ENCODE peak calls at places on chromosome 5, in nine cellular contexts. K is cardiac muscle cell, S is Panc1, Q is ovary, T is GM23338, D is upper lobe of right lung, Y is neural progenitor cell, U is cardiac fibroblast, X is mucosa of descending colon. F is an unnamed sample.

GRCh38 chr5:14702238-14702839 is 37.8 kb downstream of the OTULIN start:
- DNase-seq in Y (no peak), K (no peak), S (no peak), D (no peak), Q (no peak), T (no peak), X (no peak), U (no peak), F (no peak)

GRCh38 chr5:78540335-78541057 is 108.1 kb downstream of the LHFPL2 start:
- DNase-seq in K (no peak), U (no peak), T (no peak), D (no peak), Q (no peak), X (no peak), S (no peak), Y (peak), F (no peak)

GRCh38 chr5:103475629-103476240 is 86.9 kb downstream of the NUDT12 start:
- DNase-seq in D (no peak), K (peak), S (peak), U (peak), Y (peak), T (peak), X (no peak), Q (no peak), F (peak)

GRCh38 chr5:69212022-69212421 is 22.6 kb downstream of the CENPH start:
- DNase-seq in K (no peak), Y (no peak), U (no peak), T (no peak), S (no peak), X (no peak), Q (no peak), D (no peak), F (no peak)

GRCh38 chr5:92309336-92309991 is 926.3 kb upstream of the ARRDC3 start:
- DNase-seq in T (peak), S (peak), U (peak), Y (peak), K (peak), X (no peak), Q (no peak), D (no peak), F (peak)

GRCh38 chr5:165928971-165929370 is 2362.5 kb upstream of the WWC1 start:
- DNase-seq in K (no peak), Q (no peak), U (no peak), D (no peak), S (no peak), T (no peak), Y (no peak), X (no peak), F (no peak)

GRCh38 chr5:53424691-53425597 is 55.5 kb upstream of the FST start:
- DNase-seq in Q (no peak), Y (no peak), K (peak), S (no peak), D (no peak), U (peak), X (no peak), T (peak), F (no peak)

GRCh38 chr5:125609011-125609410 is 814.2 kb upstream of the GRAMD2B start:
- DNase-seq in S (no peak), T (no peak), Y (no peak), D (no peak), X (no peak), K (no peak), Q (no peak), U (no peak), F (peak)

GRCh38 chr5:139394654-139395566 is at the start of gene PROB1:
- DNase-seq in K (peak), T (peak), D (no peak), Y (peak), X (no peak), S (no peak), U (no peak), Q (no peak), F (peak)

GRCh38 chr5:114221807-114222206 is 140.1 kb upstream of the KCNN2 start:
- DNase-seq in Y (no peak), S (no peak), X (no peak), Q (no peak), U (no peak), T (no peak), K (no peak), D (no peak), F (no peak)

GRCh38 chr5:172175263-172175719 is 12.7 kb downstream of the STK10 start:
- DNase-seq in Y (no peak), K (no peak), D (peak), U (no peak), X (peak), Q (no peak), T (no peak), S (no peak), F (no peak)

GRCh38 chr5:146785065-146785464 is 93.5 kb downstream of the PPP2R2B start:
- DNase-seq in Q (no peak), U (no peak), K (no peak), T (no peak), S (no peak), Y (no peak), X (no peak), D (no peak), F (no peak)

GRCh38 chr5:170216262-170216864 is 16.4 kb upstream of the C5orf58 start:
- DNase-seq in T (peak), D (no peak), U (peak), K (peak), X (no peak), Q (no peak), S (peak), Y (peak), F (peak)

GRCh38 chr5:156328176-156328575 is 1.2 kb downstream of the SGCD start:
- DNase-seq in S (no peak), X (no peak), Q (no peak), U (peak), D (no peak), K (no peak), T (no peak), Y (no peak), F (no peak)

GRCh38 chr5:156328766-156329165 is 1.8 kb downstream of the SGCD start:
- DNase-seq in U (no peak), X (no peak), K (no peak), T (no peak), D (no peak), S (no peak), Q (no peak), Y (no peak), F (no peak)

GRCh38 chr5:156325671-156326070 is 1.3 kb upstream of the SGCD start:
- DNase-seq in S (no peak), Y (no peak), T (no peak), U (no peak), D (no peak), X (no peak), Q (no peak), K (no peak), F (no peak)

GRCh38 chr5:156326718-156327259 is at the start of gene SGCD:
- DNase-seq in X (peak), S (no peak), T (peak), K (peak), U (peak), Q (peak), Y (peak), D (peak), F (peak)

DNA sequence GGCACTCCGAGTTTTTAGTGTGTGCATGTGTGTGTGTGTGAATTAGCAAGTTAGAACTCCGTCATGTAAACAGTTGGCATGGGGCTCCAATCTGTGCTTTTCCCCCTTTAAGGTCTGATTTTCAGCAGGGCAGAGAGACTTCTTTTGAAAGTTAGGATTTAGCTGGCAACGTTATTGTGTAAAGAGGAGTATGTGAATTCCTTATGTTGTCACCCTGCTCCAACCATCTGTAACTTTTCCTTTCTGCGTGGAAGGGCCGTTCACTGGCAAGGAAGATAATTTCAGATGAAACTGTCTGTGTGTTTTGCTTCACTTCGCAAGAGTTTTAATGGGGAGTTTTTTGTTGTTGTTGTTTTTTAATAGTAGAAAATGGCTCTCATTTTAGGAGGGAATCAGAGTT is 342 bp downstream of the SGCD start:
- DNase-seq in S (no peak), K (peak), Q (no peak), T (no peak), X (no peak), D (no peak), Y (no peak), U (peak), F (peak)
- H3K4me3 ChIP-seq in S (peak), K (no peak), Q (peak), T (no peak), X (no peak), D (peak), Y (no peak), U (peak), F (peak)

DNA sequence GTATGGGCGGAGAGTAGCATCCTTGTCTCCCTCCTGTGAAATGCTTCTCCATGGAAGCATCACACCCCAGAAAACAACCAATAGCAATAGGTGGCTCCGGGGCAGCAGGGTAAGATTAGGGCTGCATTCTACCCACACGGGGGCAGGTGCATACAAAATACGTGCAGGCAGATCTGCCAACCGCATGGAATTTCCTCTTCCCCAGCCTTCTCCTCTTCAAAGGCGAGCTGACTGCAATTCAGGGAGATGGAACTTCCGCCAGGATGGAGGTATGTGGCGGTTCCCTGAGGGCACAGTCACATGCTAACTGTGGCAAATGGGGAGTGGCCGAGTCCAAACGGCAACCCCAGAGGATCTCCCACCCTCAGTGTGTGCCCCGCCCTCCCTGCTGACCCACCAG is 81.5 kb downstream of the LMNB1 start:
- DNase-seq in D (no peak), K (no peak), S (no peak), U (no peak), Q (no peak), Y (no peak), X (no peak), T (peak), F (no peak)
- TF ChIP-seq CTCF in D (no peak), K (no peak), S (no peak), U (no peak), Q (no peak), Y (no peak), X (no peak), T (peak), F (no peak)

GRCh38 chr5:173963867-173964429 is 25.0 kb upstream of the C5orf47 start:
- DNase-seq in S (no peak), X (peak), D (no peak), Q (no peak), T (peak), U (no peak), K (no peak), Y (peak), F (no peak)

GRCh38 chr5:173962436-173962835 is 26.5 kb upstream of the C5orf47 start:
- DNase-seq in Y (no peak), X (no peak), Q (no peak), D (no peak), K (no peak), S (no peak), T (no peak), U (no peak), F (no peak)

GRCh38 chr5:173964491-173964890 is 24.5 kb upstream of the C5orf47 start:
- DNase-seq in U (no peak), Y (no peak), T (no peak), X (no peak), D (no peak), S (no peak), K (no peak), Q (no peak), F (no peak)

GRCh38 chr5:173968154-173968553 is 20.8 kb upstream of the C5orf47 start:
- DNase-seq in K (no peak), X (no peak), T (peak), D (no peak), Y (peak), S (no peak), U (no peak), Q (no peak), F (no peak)

DNA sequence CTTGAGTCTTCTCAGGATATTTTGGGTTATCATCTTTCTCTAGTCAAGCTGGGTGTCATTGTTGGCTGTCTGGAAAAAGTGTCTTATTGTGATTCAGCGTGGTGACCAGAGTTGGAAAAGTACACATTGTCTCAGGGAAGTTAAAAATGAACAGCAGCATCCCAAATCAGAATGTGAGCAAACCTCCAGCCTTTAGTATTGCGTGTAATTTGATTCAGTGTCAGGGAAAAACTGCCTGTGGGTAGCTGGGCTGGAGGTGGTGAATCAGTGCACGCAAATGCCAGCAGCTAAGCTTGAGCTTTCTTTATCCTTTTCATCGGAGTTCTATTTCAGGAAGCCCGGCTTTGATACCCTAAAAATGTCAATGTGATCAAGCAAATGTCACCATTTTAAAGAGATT is 25.9 kb upstream of the C5orf47 start:
- DNase-seq in X (no peak), T (no peak), U (peak), Q (no peak), Y (no peak), K (peak), S (peak), D (no peak), F (peak)
- H3K4me3 ChIP-seq in X (no peak), T (peak), U (no peak), Q (no peak), Y (peak), K (no peak), S (peak), D (peak), F (peak)

GRCh38 chr5:178113141-178113787 is at the start of gene N4BP3:
- DNase-seq in Y (peak), T (peak), D (peak), S (no peak), U (peak), K (peak), Q (peak), X (peak), F (no peak)
- TF ChIP-seq CTCF in Y (peak), T (peak), D (no peak), S (no peak), U (no peak), K (no peak), Q (no peak), X (no peak), F (no peak)

GRCh38 chr5:138178516-138179276 is at the start of the genes BRD8 and KIF20A:
- DNase-seq in K (peak), Y (peak), U (peak), Q (peak), S (peak), T (peak), D (peak), X (peak), F (peak)

GRCh38 chr5:138180841-138181240 is 1.9 kb downstream of the KIF20A start:
- DNase-seq in S (no peak), K (no peak), Q (no peak), T (no peak), U (no peak), X (no peak), D (no peak), Y (no peak), F (no peak)

GRCh38 chr5:138180183-138180782 is 1.4 kb downstream of the KIF20A start:
- DNase-seq in T (peak), Y (peak), U (peak), Q (no peak), D (no peak), X (no peak), K (peak), S (peak), F (peak)

GRCh38 chr5:138179277-138179857 is 455 bp downstream of the KIF20A start:
- DNase-seq in K (no peak), D (no peak), Y (peak), S (no peak), Q (no peak), T (peak), X (no peak), U (no peak), F (peak)

GRCh38 chr5:138177936-138178515 is 404 bp downstream of the BRD8 start:
- DNase-seq in D (no peak), Y (peak), K (peak), S (no peak), T (peak), X (peak), Q (no peak), U (peak), F (peak)
- H3K4me3 ChIP-seq in D (peak), Y (peak), K (peak), S (peak), T (peak), X (peak), Q (peak), U (peak), F (peak)

F was measured in foreskin fibroblast.